ENCODE peak calls at places on chromosomes 2 and 18, in five cellular contexts. P is PC-3, Y is kidney, C is thyroid gland, L is heart left ventricle. D is an unnamed sample.

GRCh38 chr18:40019797-40020392 is 1935.1 kb upstream of the PIK3C3 start:
- DNase-seq in L (no peak), P (no peak), C (no peak), Y (no peak), D (no peak)

GRCh38 chr2:129499747-129500146 is 479.7 kb upstream of the RAB6C start:
- DNase-seq in Y (no peak), P (no peak), C (no peak), L (no peak), D (no peak)

GRCh38 chr2:147623328-147623727 is 221.5 kb upstream of the ACVR2A start:
- DNase-seq in L (no peak), P (peak; percentile 85), C (no peak), Y (no peak), D (no peak)

GRCh38 chr18:50803579-50803978 is 16.2 kb downstream of the MRO start:
- DNase-seq in Y (no peak), C (no peak), P (no peak), L (no peak), D (no peak)

GRCh38 chr2:159290289-159290907 is 3.9 kb upstream of the WDSUB1 start:
- DNase-seq in Y (no peak), L (no peak), P (peak; percentile 61), C (no peak), D (no peak)

GRCh38 chr2:205642562-205643350 is 39.5 kb upstream of the NRP2 start:
- DNase-seq in Y (no peak), P (no peak), C (no peak), L (no peak), D (no peak)

GRCh38 chr18:77209587-77209986 is 40.1 kb upstream of the GALR1 start:
- DNase-seq in P (peak; percentile 79), C (no peak), L (no peak), Y (peak; percentile 62), D (no peak)

GRCh38 chr18:57561728-57562423 is 24.6 kb downstream of the FECH start:
- DNase-seq in P (peak; percentile 57), L (no peak), C (no peak), Y (no peak), D (no peak)

GRCh38 chr18:42114310-42114943 is 159.4 kb downstream of the PIK3C3 start:
- DNase-seq in C (peak; percentile 64), Y (no peak), P (peak; percentile 66), L (peak; percentile 60), D (peak; percentile 50)

GRCh38 chr2:211766689-211767088 is 771.9 kb downstream of the ERBB4 start:
- DNase-seq in P (peak; percentile 13), C (peak; percentile 80), L (no peak), Y (peak; percentile 61), D (no peak)

GRCh38 chr2:81084101-81084500 is 779.5 kb upstream of the LRRTM1 start:
- DNase-seq in C (no peak), P (peak; percentile 69), Y (no peak), L (no peak), D (no peak)
- H3K9me3 ChIP-seq in C (no peaks in the 10 kb centered on the region), P (no peaks in the 10 kb centered on the region), Y (no peaks in the 10 kb centered on the region), L (peaks cover 19% of the 10 kb centered on the region), D (no peaks in the 10 kb centered on the region)

DNA sequence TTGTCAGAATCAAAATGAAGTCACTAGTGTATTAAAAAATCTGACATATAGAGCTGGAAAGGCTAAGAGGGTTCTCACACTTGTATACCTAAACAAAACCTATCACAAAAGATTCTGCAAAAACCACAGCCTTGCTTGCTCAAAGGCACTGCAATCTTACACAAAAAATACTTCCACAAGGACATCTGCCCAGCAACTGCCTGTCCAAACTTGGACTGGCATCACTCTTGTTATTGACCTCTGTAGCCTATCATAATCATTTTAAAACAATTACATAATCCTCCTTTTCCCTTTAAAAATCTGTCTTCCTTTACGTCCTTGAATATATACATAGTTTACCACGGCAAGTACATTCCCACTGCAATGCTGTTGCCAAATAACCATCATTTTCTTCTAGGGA is 19.9 kb downstream of the CHMP3 start:
- DNase-seq in C (no peak), P (no peak), L (no peak), Y (no peak), D (no peak)
- H3K9me3 ChIP-seq in C (no peaks in the 10 kb centered on the region), P (no peaks in the 10 kb centered on the region), L (no peaks in the 10 kb centered on the region), Y (no peaks in the 10 kb centered on the region), D (no peaks in the 10 kb centered on the region)

DNA sequence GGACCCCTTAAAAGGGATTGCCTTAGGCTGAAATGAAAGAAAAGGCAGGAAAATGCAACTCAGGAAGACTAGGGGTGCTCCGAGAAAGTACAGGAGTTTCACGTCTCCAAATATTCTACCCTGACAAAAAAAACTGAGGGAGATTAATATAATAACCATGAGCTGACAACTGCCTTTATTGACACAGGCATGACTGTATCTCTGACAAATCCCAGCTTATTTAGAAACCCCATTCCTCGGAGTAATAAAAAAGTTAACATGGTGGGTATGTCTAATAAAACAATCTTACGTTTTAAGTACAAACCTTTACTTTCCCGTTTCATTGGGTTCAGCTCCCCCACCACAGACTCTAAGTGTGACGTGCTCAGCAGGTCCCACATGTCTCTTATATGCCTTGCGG is 7.9 kb upstream of the RBFA start:
- DNase-seq in P (peak; percentile 75), C (no peak), L (no peak), Y (no peak), D (no peak)
- H3K9me3 ChIP-seq in P (peaks cover 26% of the 10 kb centered on the region), C (no peaks in the 10 kb centered on the region), L (peaks cover 60% of the 10 kb centered on the region), Y (peaks cover 22% of the 10 kb centered on the region), D (peaks cover 14% of the 10 kb centered on the region)

GRCh38 chr2:2806711-2807110 is 475.6 kb upstream of the MYT1L start:
- DNase-seq in Y (peak; percentile 32), P (no peak), L (no peak), C (no peak), D (no peak)

GRCh38 chr2:2801458-2801857 is 470.4 kb upstream of the MYT1L start:
- DNase-seq in L (no peak), P (no peak), Y (no peak), C (no peak), D (no peak)

GRCh38 chr2:2804528-2804927 is 473.5 kb upstream of the MYT1L start:
- DNase-seq in Y (peak; percentile 43), L (no peak), C (no peak), P (no peak), D (no peak)

GRCh38 chr2:2808551-2809058 is 477.5 kb upstream of the MYT1L start:
- DNase-seq in Y (peak; percentile 22), C (no peak), L (no peak), P (no peak), D (peak; percentile 39)

GRCh38 chr2:2805263-2805662 is 474.2 kb upstream of the MYT1L start:
- DNase-seq in L (no peak), Y (peak; percentile 30), P (no peak), C (no peak), D (no peak)
- H3K9me3 ChIP-seq in L (peaks cover 14% of the 10 kb centered on the region), Y (no peaks in the 10 kb centered on the region), P (no peaks in the 10 kb centered on the region), C (no peaks in the 10 kb centered on the region), D (no peaks in the 10 kb centered on the region)

GRCh38 chr18:6289454-6290242 is 125.1 kb downstream of the L3MBTL4 start:
- DNase-seq in C (peak; percentile 12), L (no peak), Y (no peak), P (no peak), D (no peak)
- H3K9me3 ChIP-seq in C (no peaks in the 10 kb centered on the region), L (no peaks in the 10 kb centered on the region), Y (no peaks in the 10 kb centered on the region), P (no peaks in the 10 kb centered on the region), D (no peaks in the 10 kb centered on the region)

GRCh38 chr2:20838016-20838415 is 15.1 kb upstream of the LDAH start:
- DNase-seq in Y (no peak), P (no peak), L (no peak), C (no peak), D (no peak)

GRCh38 chr2:20836521-20836920 is 13.6 kb upstream of the LDAH start:
- DNase-seq in P (no peak), C (no peak), Y (no peak), L (no peak), D (no peak)

GRCh38 chr2:20834331-20834730 is 11.4 kb upstream of the LDAH start:
- DNase-seq in L (no peak), C (no peak), Y (no peak), P (no peak), D (no peak)

DNA sequence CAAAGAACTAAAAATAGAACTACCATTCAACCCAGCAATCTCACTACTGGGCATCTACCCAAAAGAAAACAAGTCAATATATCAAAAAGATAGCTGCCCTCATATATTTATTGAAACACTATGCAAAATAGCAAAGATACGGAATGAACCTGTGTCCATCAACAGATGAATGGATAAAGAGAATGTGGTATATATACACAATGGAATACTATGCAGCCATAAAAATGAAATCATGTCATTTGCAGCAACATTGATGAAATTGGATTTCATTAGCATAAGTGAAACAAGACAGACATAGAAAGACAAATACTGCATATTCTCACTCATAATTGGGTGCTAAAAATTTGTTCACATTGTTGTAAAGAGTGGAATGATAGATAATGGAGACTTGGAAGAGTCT is 16.2 kb upstream of the LDAH start:
- DNase-seq in P (no peak), L (no peak), C (no peak), Y (no peak), D (no peak)
- H3K9me3 ChIP-seq in P (no peaks in the 10 kb centered on the region), L (peaks cover 6% of the 10 kb centered on the region), C (no peaks in the 10 kb centered on the region), Y (no peaks in the 10 kb centered on the region), D (no peaks in the 10 kb centered on the region)

DNA sequence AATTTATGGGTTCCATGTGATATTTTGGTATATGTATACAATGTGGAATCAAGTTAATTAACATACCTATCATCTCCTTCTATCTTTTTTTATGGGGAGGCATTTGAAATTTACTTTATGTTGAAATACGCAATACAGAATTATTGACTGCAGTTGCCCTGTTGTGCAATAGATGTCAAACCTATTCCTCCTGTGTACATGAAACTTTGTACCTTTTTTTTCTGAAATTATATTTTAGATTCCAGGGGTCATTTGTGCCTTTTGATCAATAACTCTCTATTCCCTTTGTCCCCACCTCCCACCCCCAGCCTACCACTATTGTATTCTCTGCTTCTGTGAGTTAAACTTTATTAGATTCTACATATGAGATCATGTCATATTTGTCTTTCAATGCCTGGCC is 369.9 kb downstream of the FSIP2 start:
- DNase-seq in Y (no peak), C (no peak), P (no peak), L (no peak), D (no peak)
- H3K9me3 ChIP-seq in Y (no peaks in the 10 kb centered on the region), C (no peaks in the 10 kb centered on the region), P (no peaks in the 10 kb centered on the region), L (peaks cover 27% of the 10 kb centered on the region), D (no peaks in the 10 kb centered on the region)